ENCODE peak calls at places on chromosomes 11 and 22, in eight cellular contexts. J, Q, X, C, E, R, G and T are unnamed samples.

GRCh38 chr11:19368726-19369364 is 128.1 kb upstream of the E2F8 start:
- DNase-seq in G (no peak), X (no peak), J (no peak), Q (no peak), C (no peak), E (no peak), R (peak), T (no peak)

GRCh38 chr11:109371444-109372176 is 50.4 kb upstream of the C11orf87 start:
- DNase-seq in J (no peak), G (no peak), R (peak), X (no peak), C (no peak), Q (no peak), E (no peak), T (no peak)

GRCh38 chr22:48895341-48895740 is 932.3 kb downstream of the BRD1 start:
- DNase-seq in J (no peak), E (no peak), R (no peak), X (no peak), Q (no peak), C (no peak), G (no peak), T (peak)

GRCh38 chr22:36201630-36202312 is at the start of gene APOL4:
- DNase-seq in C (no peak), G (peak), R (peak), X (peak), J (peak), E (no peak), Q (no peak), T (no peak)

GRCh38 chr11:88246680-88247079 is 71.4 kb upstream of the RAB38 start:
- DNase-seq in C (peak), E (peak), J (no peak), X (no peak), Q (no peak), G (no peak), R (no peak), T (no peak)

GRCh38 chr22:29150701-29151100 is 55.0 kb upstream of the EMID1 start:
- DNase-seq in X (peak), G (peak), C (no peak), Q (no peak), J (no peak), R (no peak), E (no peak), T (peak)

GRCh38 chr11:119108151-119108856 is 1.2 kb downstream of the C2CD2L start:
- DNase-seq in G (no peak), C (no peak), X (peak), Q (no peak), E (peak), J (peak), R (peak), T (peak)

GRCh38 chr11:92775277-92775676 is 194.2 kb upstream of the MTNR1B start:
- DNase-seq in Q (no peak), G (no peak), X (no peak), R (no peak), J (no peak), C (no peak), E (no peak), T (no peak)

GRCh38 chr11:96149743-96150555 is 193.0 kb downstream of the MAML2 start:
- DNase-seq in C (no peak), G (no peak), R (peak), J (no peak), X (no peak), Q (no peak), E (peak), T (no peak)

GRCh38 chr22:26845016-26845728 is 187.8 kb downstream of the MIAT start:
- DNase-seq in G (no peak), Q (no peak), X (peak), J (no peak), C (no peak), E (no peak), R (peak), T (no peak)

GRCh38 chr22:30704978-30705377 is 10.3 kb downstream of the OSBP2 start:
- DNase-seq in J (no peak), G (no peak), C (no peak), R (no peak), Q (no peak), E (no peak), X (no peak), T (no peak)

GRCh38 chr22:49549851-49550430 is 277.7 kb downstream of the BRD1 start:
- DNase-seq in X (peak), Q (no peak), C (no peak), R (no peak), G (no peak), J (no peak), E (no peak), T (no peak)

GRCh38 chr22:26536056-26536761 is 23.9 kb upstream of the TFIP11 start:
- DNase-seq in X (no peak), Q (no peak), E (peak), C (no peak), R (no peak), G (no peak), J (peak), T (no peak)

DNA sequence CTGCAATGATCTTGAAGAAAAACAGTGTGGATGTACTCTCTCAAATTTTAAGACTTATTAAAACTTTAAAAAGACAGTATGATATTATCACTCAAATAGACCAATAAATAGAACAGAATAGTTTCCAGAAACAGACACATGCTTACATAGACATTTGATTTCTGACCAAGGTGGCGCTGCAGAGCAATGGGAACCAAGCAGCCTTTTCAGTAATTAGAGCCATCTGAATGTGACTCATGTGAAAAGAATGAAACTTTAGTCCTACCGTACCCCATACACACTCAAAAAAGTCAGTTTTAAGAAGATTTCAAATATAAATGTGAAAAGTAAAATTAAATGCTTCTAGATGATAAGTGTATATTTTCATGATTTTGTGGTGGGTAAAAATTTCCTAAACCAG is 74.2 kb upstream of the MS4A8 start:
- DNase-seq in E (peak), X (peak), C (no peak), R (peak), J (peak), G (no peak), Q (no peak), T (no peak)
- TF ChIP-seq CTCF in E (peak), X (peak), C (peak), R (peak), J (peak), G (no peak), Q (no peak), T (peak)

DNA sequence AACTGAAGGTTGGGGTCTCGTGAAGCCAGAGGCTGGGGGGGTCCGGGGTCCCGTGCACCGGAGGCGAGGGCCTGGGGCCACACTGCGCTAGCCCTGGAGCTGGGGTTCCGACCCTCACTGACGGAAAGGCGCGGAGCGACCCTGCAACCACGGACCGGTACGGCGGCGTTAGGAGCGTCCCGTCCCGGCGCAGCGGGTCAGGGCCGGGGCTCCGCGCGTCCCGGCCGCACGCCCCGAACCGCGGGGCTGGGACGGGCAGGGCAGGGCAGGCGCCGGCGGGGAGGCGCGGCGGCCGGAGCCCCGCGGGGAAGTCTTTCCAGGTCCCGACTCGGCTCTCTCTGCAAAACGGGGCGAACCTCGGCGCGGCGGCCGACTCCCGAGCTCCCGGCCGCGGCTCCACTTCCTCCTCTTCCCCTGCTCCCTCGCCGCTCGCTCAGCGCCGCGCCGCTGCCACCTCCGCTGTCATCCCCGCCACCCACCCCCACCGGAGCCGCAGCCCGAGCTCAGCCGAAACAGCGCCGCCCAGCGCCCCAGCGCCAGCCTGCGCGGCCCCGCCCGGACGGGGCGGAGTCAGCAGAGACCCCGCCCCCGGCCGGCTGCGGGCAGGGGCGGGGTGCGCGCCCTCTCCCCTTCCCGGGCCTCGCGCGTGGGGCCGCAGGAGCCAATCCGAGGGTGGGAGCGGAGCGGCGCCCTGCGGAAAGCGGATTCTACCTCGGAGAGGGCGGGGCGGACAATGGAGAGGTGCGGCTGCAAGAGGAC is at the start of gene GDPD5:
- DNase-seq in Q (peak), E (peak), C (no peak), G (peak), R (peak), J (peak), X (peak), T (no peak)
- TF ChIP-seq CTCF in Q (peak), E (peak), C (no peak), G (no peak), R (peak), J (peak), X (peak), T (peak)

DNA sequence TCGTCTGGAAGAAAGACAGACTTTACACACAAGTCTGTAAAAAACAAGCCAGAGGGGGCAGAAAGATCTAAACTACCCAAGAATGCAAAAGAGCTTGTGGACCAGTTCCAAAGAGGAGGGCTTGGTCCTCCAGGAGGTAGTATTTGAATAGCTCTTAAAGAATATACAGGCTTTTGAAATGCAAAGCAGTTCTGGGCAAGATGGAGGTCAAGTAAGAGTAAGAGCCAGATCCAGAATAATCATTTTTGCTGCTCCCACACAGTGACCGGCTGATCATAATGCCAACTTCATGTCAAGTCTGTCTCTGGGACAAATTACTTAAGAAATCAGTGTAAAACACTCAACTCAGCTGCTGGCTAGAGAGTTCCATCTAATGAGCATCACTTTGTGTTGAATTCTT is 250.9 kb upstream of the NARS2 start:
- DNase-seq in R (no peak), C (no peak), E (no peak), J (no peak), G (no peak), X (no peak), Q (no peak), T (no peak)
- TF ChIP-seq CTCF in R (no peak), C (no peak), E (no peak), J (no peak), G (no peak), X (no peak), Q (no peak), T (no peak)

DNA sequence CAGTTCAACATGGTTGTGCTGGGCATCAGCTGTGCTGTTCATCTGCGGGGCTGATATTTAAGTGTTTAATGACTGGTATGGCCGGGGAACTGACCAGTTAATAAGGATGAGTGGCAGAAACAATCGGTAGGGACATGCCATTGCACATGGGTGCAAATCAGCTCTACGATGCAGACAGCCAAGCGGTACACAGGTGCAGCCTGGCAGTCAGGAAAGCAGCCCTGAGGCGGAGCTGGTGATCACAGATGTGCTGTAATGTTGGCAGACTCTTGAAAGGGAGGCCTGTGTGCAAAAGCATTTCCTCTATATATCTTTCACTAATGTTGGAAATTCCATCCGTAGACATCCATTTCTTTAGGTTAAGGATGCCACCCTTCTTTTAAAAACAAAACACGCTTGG is 1.1 kb downstream of the MMP20 start:
- DNase-seq in J (no peak), X (no peak), E (no peak), G (no peak), C (no peak), Q (no peak), R (no peak), T (no peak)
- TF ChIP-seq CTCF in J (no peak), X (no peak), E (no peak), G (no peak), C (no peak), Q (no peak), R (no peak), T (no peak)

GRCh38 chr11:6617315-6617781 is 1.9 kb downstream of the TPP1 start:
- DNase-seq in J (no peak), X (no peak), Q (no peak), E (no peak), R (peak), C (no peak), G (peak), T (no peak)

GRCh38 chr11:6615882-6616585 is 3.2 kb downstream of the TPP1 start:
- DNase-seq in R (no peak), C (no peak), G (peak), E (no peak), Q (no peak), J (no peak), X (no peak), T (peak)

GRCh38 chr11:6619021-6619745 is at the start of gene TPP1:
- DNase-seq in G (peak), R (peak), E (peak), X (peak), J (peak), C (peak), Q (peak), T (no peak)

GRCh38 chr11:6616596-6617250 is 2.5 kb downstream of the TPP1 start:
- DNase-seq in E (no peak), J (no peak), Q (no peak), G (peak), X (no peak), R (no peak), C (no peak), T (peak)

GRCh38 chr11:6618117-6619020 is 853 bp downstream of the TPP1 start:
- DNase-seq in Q (peak), X (no peak), R (peak), E (peak), G (peak), J (no peak), C (no peak), T (no peak)
- TF ChIP-seq CTCF in Q (no peak), X (no peak), R (no peak), E (no peak), G (no peak), J (no peak), C (no peak), T (peak)